ENCODE peak calls at places on chromosomes 11 and 22, in eight cellular contexts. P, Z, O, F, B, I, Q and M are unnamed samples.

GRCh38 chr11:99593197-99593596 is 572.4 kb downstream of the CNTN5 start:
- DNase-seq in P (no peak), Z (no peak), O (no peak), F (no peak), B (no peak), I (no peak), Q (no peak), M (no peak)

GRCh38 chr22:35467788-35468187 is 67.8 kb downstream of the MCM5 start:
- DNase-seq in P (peak; percentile 36), Z (no peak), O (no peak), F (no peak), B (no peak), I (no peak), Q (peak; percentile 66), M (no peak)

GRCh38 chr11:114348200-114349191 is 51.8 kb downstream of the C11orf71 start:
- DNase-seq in P (peak; percentile 87), Z (peak; percentile 63), O (no peak), F (no peak), B (no peak), I (peak; percentile 17), Q (peak; percentile 70), M (no peak)

GRCh38 chr11:30800904-30801303 is 214.8 kb upstream of the MPPED2 start:
- DNase-seq in P (no peak), Z (no peak), O (no peak), F (no peak), B (no peak), I (no peak), Q (no peak), M (no peak)

GRCh38 chr11:87425943-87426342 is 388.2 kb downstream of the TMEM135 start:
- DNase-seq in P (peak; percentile 5), Z (no peak), O (no peak), F (no peak), B (no peak), I (no peak), Q (no peak), M (no peak)

GRCh38 chr11:32279672-32280071 is 155.7 kb downstream of the WT1 start:
- DNase-seq in P (peak; percentile 51), Z (no peak), O (peak; percentile 13), F (no peak), B (no peak), I (no peak), Q (no peak), M (no peak)

GRCh38 chr22:49406879-49407587 is 420.6 kb downstream of the BRD1 start:
- DNase-seq in P (no peak), Z (no peak), O (no peak), F (no peak), B (peak; percentile 74), I (no peak), Q (no peak), M (no peak)

GRCh38 chr11:103433380-103433779 is 324.2 kb downstream of the DYNC2H1 start:
- DNase-seq in P (no peak), Z (no peak), O (no peak), F (no peak), B (no peak), I (peak; percentile 41), Q (no peak), M (no peak)

GRCh38 chr11:44565746-44566558 is 489 bp downstream of the CD82 start:
- DNase-seq in P (peak; percentile 57), Z (no peak), O (peak; percentile 2), F (no peak), B (no peak), I (no peak), Q (no peak), M (no peak)

GRCh38 chr22:24996420-24996952 is 44.0 kb downstream of the KIAA1671 start:
- DNase-seq in P (peak; percentile 87), Z (peak; percentile 73), O (no peak), F (no peak), B (no peak), I (no peak), Q (peak; percentile 33), M (no peak)

GRCh38 chr11:17431139-17431538 is 42.7 kb upstream of the KCNJ11 start:
- DNase-seq in P (no peak), Z (no peak), O (no peak), F (no peak), B (no peak), I (no peak), Q (no peak), M (no peak)

DNA sequence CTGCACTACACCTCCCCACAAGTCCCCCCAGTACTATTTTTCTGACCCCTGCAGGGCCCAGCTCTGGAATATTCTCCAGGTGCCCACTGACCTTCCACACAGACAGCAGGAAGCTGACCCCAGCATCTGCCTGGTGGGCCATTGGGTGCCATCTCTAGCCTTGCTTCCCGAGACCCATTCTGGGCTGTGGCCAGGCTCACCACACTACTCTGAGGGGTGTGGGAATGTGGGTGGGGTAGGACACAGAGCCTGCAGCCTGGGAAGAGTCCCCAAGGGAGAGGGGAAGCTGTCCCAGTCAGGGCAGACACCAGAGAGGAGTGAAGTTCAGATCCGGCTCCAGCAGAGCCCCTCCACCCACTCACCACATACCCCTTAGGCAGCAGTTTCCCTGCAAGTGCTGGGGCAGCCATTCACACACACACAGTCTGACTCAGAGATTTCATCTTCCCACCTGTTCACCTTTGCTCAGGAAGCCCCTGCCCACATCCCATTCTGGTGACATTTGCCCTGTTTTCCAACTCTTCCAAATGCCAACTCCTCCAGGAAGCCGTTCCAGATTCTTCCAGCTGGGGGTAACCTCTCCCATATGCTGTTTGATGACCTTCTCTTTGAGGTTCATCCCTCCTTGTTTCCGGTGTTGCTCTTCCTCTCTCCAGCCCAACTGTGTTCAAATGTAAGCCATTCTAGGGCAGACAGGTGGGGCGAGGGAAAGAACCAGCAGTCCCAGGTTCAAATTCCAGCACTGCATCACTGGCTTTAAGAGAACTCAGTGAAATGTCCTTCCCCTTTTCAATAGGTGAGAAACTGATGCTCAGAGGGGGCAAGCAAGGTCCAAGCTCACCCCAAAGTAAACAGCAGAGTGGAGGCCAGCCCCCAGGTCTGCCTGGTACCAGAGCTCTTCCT is 2.0 kb downstream of the SLCO2B1 start:
- DNase-seq in P (no peak), Z (no peak), O (no peak), F (no peak), B (no peak), I (no peak), Q (no peak), M (no peak)
- TF ChIP-seq POLR2AphosphoS5 in P (no peak), Z (no peak), O (no peak), F (no peak), B (no peak), I (no peak), Q (no peak), M (no peak)

DNA sequence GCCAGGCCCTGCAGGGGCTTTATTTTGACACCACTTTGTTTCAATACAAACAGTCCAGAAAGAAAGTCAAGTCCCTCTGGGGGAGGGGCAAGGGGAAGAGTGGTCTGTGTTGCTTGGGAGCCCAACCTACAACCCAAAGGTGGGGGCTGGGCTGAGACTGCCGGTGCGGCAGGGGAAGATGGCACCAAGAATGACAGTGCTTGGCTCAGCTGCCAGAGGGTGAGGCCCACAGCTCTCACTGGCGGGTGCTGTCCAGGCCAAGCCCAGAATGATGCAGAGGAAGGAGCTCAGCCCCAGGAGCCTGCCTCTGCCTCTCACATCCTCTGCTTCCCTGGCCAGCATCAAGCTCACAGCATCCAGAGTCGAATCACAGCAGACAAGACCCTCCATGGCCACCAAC is 12.4 kb downstream of the ARFGAP2 start:
- DNase-seq in P (no peak), Z (no peak), O (no peak), F (no peak), B (no peak), I (no peak), Q (no peak), M (no peak)
- TF ChIP-seq POLR2AphosphoS5 in P (no peak), Z (no peak), O (peak; percentile 8), F (no peak), B (no peak), I (no peak), Q (no peak), M (peak; percentile 14)

GRCh38 chr11:70315726-70316125 is 45.2 kb downstream of the PPFIA1 start:
- DNase-seq in P (no peak), Z (no peak), O (no peak), F (no peak), B (no peak), I (no peak), Q (no peak), M (no peak)

GRCh38 chr11:70312401-70313357 is 42.2 kb downstream of the PPFIA1 start:
- DNase-seq in P (peak; percentile 57), Z (no peak), O (peak; percentile 72), F (no peak), B (no peak), I (no peak), Q (no peak), M (no peak)

GRCh38 chr11:70314730-70315129 is 44.2 kb downstream of the PPFIA1 start:
- DNase-seq in P (no peak), Z (no peak), O (no peak), F (no peak), B (no peak), I (no peak), Q (no peak), M (no peak)

GRCh38 chr11:70311616-70312015 is 41.1 kb downstream of the PPFIA1 start:
- DNase-seq in P (no peak), Z (no peak), O (no peak), F (no peak), B (no peak), I (no peak), Q (no peak), M (no peak)

GRCh38 chr11:70313945-70314344 is 43.5 kb downstream of the PPFIA1 start:
- DNase-seq in P (no peak), Z (no peak), O (no peak), F (no peak), B (no peak), I (no peak), Q (no peak), M (no peak)
- TF ChIP-seq POLR2AphosphoS5 in P (no peak), Z (no peak), O (no peak), F (no peak), B (no peak), I (no peak), Q (no peak), M (no peak)

GRCh38 chr11:116829525-116830183 is at the start of gene APOC3:
- DNase-seq in P (no peak), Z (no peak), O (no peak), F (no peak), B (no peak), I (no peak), Q (no peak), M (no peak)
- TF ChIP-seq POLR2AphosphoS5 in P (no peak), Z (no peak), O (no peak), F (no peak), B (no peak), I (no peak), Q (no peak), M (no peak)

GRCh38 chr11:25771605-25772004 is 560.3 kb upstream of the ANO3 start:
- DNase-seq in P (no peak), Z (no peak), O (no peak), F (no peak), B (no peak), I (no peak), Q (no peak), M (no peak)

GRCh38 chr11:25775608-25776007 is 556.3 kb upstream of the ANO3 start:
- DNase-seq in P (no peak), Z (no peak), O (no peak), F (no peak), B (no peak), I (no peak), Q (no peak), M (no peak)

GRCh38 chr11:25776238-25776637 is 555.7 kb upstream of the ANO3 start:
- DNase-seq in P (no peak), Z (no peak), O (no peak), F (no peak), B (no peak), I (no peak), Q (no peak), M (no peak)
- TF ChIP-seq POLR2AphosphoS5 in P (no peak), Z (no peak), O (no peak), F (no peak), B (no peak), I (no peak), Q (no peak), M (no peak)